ENCODE peak calls at places on chromosomes 3 and 15, in five cellular contexts. One of them, this sample, is unnamed. For H3K36me3, the result is how much of the 10 kb centered on the place peaks cover.

GRCh38 chr15:52183562-52184173 is 7.5 kb downstream of the GNB5 start:
- DNase-seq in HCT116: no peak
- DNase-seq in stomach: peak
- DNase-seq in GM23248: peak
- DNase-seq in colonic mucosa: no peak
- DNase-seq in this sample: peak

GRCh38 chr3:189808246-189809007 is 177.2 kb downstream of the TP63 start:
- DNase-seq in colonic mucosa: no peak
- DNase-seq in stomach: no peak
- DNase-seq in GM23248: no peak
- DNase-seq in HCT116: no peak
- DNase-seq in this sample: no peak

GRCh38 chr3:115638991-115639390 is 15.7 kb downstream of the GAP43 start:
- DNase-seq in colonic mucosa: no peak
- DNase-seq in GM23248: no peak
- DNase-seq in stomach: no peak
- DNase-seq in HCT116: no peak
- DNase-seq in this sample: no peak

GRCh38 chr3:37056826-37057225 is 63.5 kb downstream of the MLH1 start:
- DNase-seq in stomach: no peak
- DNase-seq in colonic mucosa: no peak
- DNase-seq in GM23248: no peak
- DNase-seq in HCT116: no peak
- DNase-seq in this sample: no peak

GRCh38 chr3:83913381-83913780 is 1045.4 kb upstream of the CADM2 start:
- DNase-seq in stomach: no peak
- DNase-seq in colonic mucosa: no peak
- DNase-seq in HCT116: no peak
- DNase-seq in GM23248: no peak
- DNase-seq in this sample: no peak

GRCh38 chr3:12553921-12554391 is 2.9 kb upstream of the MKRN2 start:
- DNase-seq in stomach: no peak
- DNase-seq in HCT116: no peak
- DNase-seq in GM23248: peak
- DNase-seq in colonic mucosa: peak
- DNase-seq in this sample: no peak

GRCh38 chr3:52345521-52346110 is 29.5 kb downstream of the DNAH1 start:
- DNase-seq in HCT116: no peak
- DNase-seq in stomach: no peak
- DNase-seq in colonic mucosa: no peak
- DNase-seq in GM23248: peak
- DNase-seq in this sample: no peak

GRCh38 chr3:64150527-64151238 is 74.6 kb downstream of the PRICKLE2 start:
- DNase-seq in stomach: peak
- DNase-seq in HCT116: no peak
- DNase-seq in colonic mucosa: peak
- DNase-seq in GM23248: peak
- DNase-seq in this sample: no peak

GRCh38 chr3:18189651-18190050 is 235.5 kb downstream of the SATB1 start:
- DNase-seq in colonic mucosa: no peak
- DNase-seq in stomach: no peak
- DNase-seq in HCT116: no peak
- DNase-seq in GM23248: peak
- DNase-seq in this sample: no peak

GRCh38 chr3:31573460-31573779 is 40.7 kb downstream of the STT3B start:
- DNase-seq in GM23248: no peak
- DNase-seq in HCT116: no peak
- DNase-seq in colonic mucosa: no peak
- DNase-seq in stomach: no peak
- DNase-seq in this sample: no peak

GRCh38 chr15:27061739-27062138 is 90.8 kb downstream of the GABRG3 start:
- DNase-seq in stomach: no peak
- DNase-seq in colonic mucosa: no peak
- DNase-seq in GM23248: peak
- DNase-seq in HCT116: no peak
- DNase-seq in this sample: no peak

GRCh38 chr15:66505430-66505811 is 295 bp downstream of the ZWILCH start:
- DNase-seq in colonic mucosa: no peak
- DNase-seq in GM23248: peak
- DNase-seq in stomach: no peak
- DNase-seq in HCT116: no peak
- DNase-seq in this sample: no peak

GRCh38 chr3:5195605-5196004 is 8.1 kb downstream of the EDEM1 start:
- DNase-seq in GM23248: peak
- DNase-seq in colonic mucosa: no peak
- DNase-seq in HCT116: no peak
- DNase-seq in stomach: no peak
- DNase-seq in this sample: no peak

GRCh38 chr3:37221407-37221806 is 47.0 kb upstream of the LRRFIP2 start:
- DNase-seq in GM23248: peak
- DNase-seq in colonic mucosa: no peak
- DNase-seq in stomach: no peak
- DNase-seq in HCT116: peak
- DNase-seq in this sample: no peak

GRCh38 chr15:69730281-69731235 is 277.9 kb downstream of the RPLP1 start:
- DNase-seq in stomach: no peak
- DNase-seq in GM23248: no peak
- DNase-seq in colonic mucosa: no peak
- DNase-seq in HCT116: no peak
- DNase-seq in this sample: no peak

GRCh38 chr3:66577804-66578203 is 77.0 kb upstream of the LRIG1 start:
- DNase-seq in HCT116: no peak
- DNase-seq in colonic mucosa: no peak
- DNase-seq in GM23248: no peak
- DNase-seq in stomach: no peak
- DNase-seq in this sample: no peak

GRCh38 chr3:177977381-177978158 is 558.7 kb upstream of the KCNMB2 start:
- DNase-seq in GM23248: peak
- DNase-seq in stomach: no peak
- DNase-seq in colonic mucosa: no peak
- DNase-seq in HCT116: peak
- DNase-seq in this sample: no peak

GRCh38 chr3:57918123-57918837 is 89.9 kb upstream of the FLNB start:
- DNase-seq in GM23248: peak
- DNase-seq in colonic mucosa: no peak
- DNase-seq in HCT116: no peak
- DNase-seq in stomach: no peak
- DNase-seq in this sample: no peak

GRCh38 chr15:25798207-25798931 is 64.8 kb downstream of the ATP10A start:
- DNase-seq in GM23248: peak
- DNase-seq in colonic mucosa: no peak
- DNase-seq in HCT116: no peak
- DNase-seq in stomach: no peak
- DNase-seq in this sample: peak

GRCh38 chr15:36177590-36178281 is 401.7 kb upstream of the CDIN1 start:
- DNase-seq in colonic mucosa: no peak
- DNase-seq in stomach: no peak
- DNase-seq in GM23248: peak
- DNase-seq in HCT116: no peak
- DNase-seq in this sample: no peak

GRCh38 chr15:50764331-50765201 is 940 bp downstream of the SPPL2A start:
- DNase-seq in GM23248: peak
- DNase-seq in stomach: no peak
- DNase-seq in colonic mucosa: no peak
- DNase-seq in HCT116: no peak
- DNase-seq in this sample: no peak

GRCh38 chr15:38996111-38996541 is 431.5 kb upstream of the RASGRP1 start:
- DNase-seq in stomach: no peak
- DNase-seq in HCT116: no peak
- DNase-seq in GM23248: peak
- DNase-seq in colonic mucosa: no peak
- DNase-seq in this sample: no peak

GRCh38 chr3:24428470-24428869 is 66.2 kb downstream of the THRB start:
- DNase-seq in colonic mucosa: no peak
- DNase-seq in HCT116: no peak
- DNase-seq in GM23248: no peak
- DNase-seq in stomach: no peak
- DNase-seq in this sample: no peak

GRCh38 chr15:69996842-69997478 is 100.8 kb downstream of the TLE3 start:
- DNase-seq in GM23248: no peak
- DNase-seq in colonic mucosa: peak
- DNase-seq in stomach: peak
- DNase-seq in HCT116: no peak
- DNase-seq in this sample: peak

DNA sequence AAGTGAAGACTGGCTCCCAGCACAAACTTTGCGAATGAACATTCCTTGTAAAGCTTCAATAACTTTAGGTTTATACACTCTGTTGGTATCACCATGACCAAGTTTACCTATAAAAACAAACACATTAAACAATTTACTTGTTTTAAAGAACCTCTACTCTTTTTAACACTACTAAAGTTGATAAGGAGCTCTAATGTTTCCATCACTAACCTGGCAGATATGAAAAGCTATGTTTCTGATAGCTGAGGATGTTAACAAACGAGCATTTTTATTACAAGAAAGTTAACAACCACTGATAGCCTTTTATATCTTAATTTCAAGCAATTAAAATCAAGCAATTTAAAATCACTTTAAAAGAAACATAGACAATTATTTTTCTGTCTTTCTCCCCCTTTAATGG is 80.8 kb downstream of the HERC1 start:
- DNase-seq in GM23248: no peak
- DNase-seq in stomach: no peak
- DNase-seq in colonic mucosa: no peak
- DNase-seq in HCT116: no peak
- DNase-seq in this sample: no peak
- H3K36me3 ChIP-seq in GM23248: under half
- H3K36me3 ChIP-seq in stomach: half or more
- H3K36me3 ChIP-seq in colonic mucosa: under half
- H3K36me3 ChIP-seq in HCT116: under half
- H3K36me3 ChIP-seq in this sample: under half

GRCh38 chr3:8540456-8540855 is 38.8 kb downstream of the LMCD1 start:
- DNase-seq in colonic mucosa: no peak
- DNase-seq in HCT116: no peak
- DNase-seq in stomach: no peak
- DNase-seq in GM23248: no peak
- DNase-seq in this sample: no peak
- H3K36me3 ChIP-seq in colonic mucosa: under half
- H3K36me3 ChIP-seq in HCT116: under half
- H3K36me3 ChIP-seq in stomach: under half
- H3K36me3 ChIP-seq in GM23248: half or more
- H3K36me3 ChIP-seq in this sample: under half

GRCh38 chr15:44492672-44493071 is 44.3 kb upstream of the EIF3J start:
- DNase-seq in GM23248: no peak
- DNase-seq in stomach: no peak
- DNase-seq in colonic mucosa: no peak
- DNase-seq in HCT116: no peak
- DNase-seq in this sample: no peak

GRCh38 chr15:44492040-44492439 is 44.9 kb upstream of the EIF3J start:
- DNase-seq in HCT116: no peak
- DNase-seq in stomach: no peak
- DNase-seq in GM23248: no peak
- DNase-seq in colonic mucosa: no peak
- DNase-seq in this sample: no peak

GRCh38 chr15:44500555-44500954 is 36.4 kb upstream of the EIF3J start:
- DNase-seq in stomach: no peak
- DNase-seq in colonic mucosa: no peak
- DNase-seq in GM23248: no peak
- DNase-seq in HCT116: no peak
- DNase-seq in this sample: no peak

GRCh38 chr15:44490628-44491027 is 46.3 kb upstream of the EIF3J start:
- DNase-seq in GM23248: peak
- DNase-seq in HCT116: no peak
- DNase-seq in colonic mucosa: no peak
- DNase-seq in stomach: no peak
- DNase-seq in this sample: no peak

DNA sequence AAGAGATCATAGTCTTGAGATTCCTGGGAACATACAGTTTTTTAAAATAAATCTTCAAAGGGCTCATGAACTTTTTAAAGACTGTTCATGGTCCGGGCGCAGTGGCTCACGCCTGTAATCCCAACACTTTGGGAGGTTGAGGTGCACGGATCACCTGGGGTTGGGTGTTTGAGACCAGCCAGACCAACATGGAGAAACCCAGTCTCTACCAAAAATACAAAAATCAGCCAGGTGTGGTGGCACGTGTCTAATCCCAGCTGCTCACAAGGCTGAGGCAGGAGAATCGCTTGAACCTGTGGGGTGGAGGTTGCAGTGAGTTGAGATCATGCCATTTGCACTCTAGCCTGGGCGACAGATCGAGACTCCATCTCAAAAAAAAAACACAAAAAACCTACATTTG is 41.4 kb upstream of the EIF3J start:
- DNase-seq in stomach: no peak
- DNase-seq in GM23248: no peak
- DNase-seq in HCT116: no peak
- DNase-seq in colonic mucosa: no peak
- DNase-seq in this sample: no peak
- H3K36me3 ChIP-seq in stomach: half or more
- H3K36me3 ChIP-seq in GM23248: under half
- H3K36me3 ChIP-seq in HCT116: under half
- H3K36me3 ChIP-seq in colonic mucosa: under half
- H3K36me3 ChIP-seq in this sample: half or more

GRCh38 chr3:128820252-128820839 is 59.1 kb upstream of the ACAD9 start:
- DNase-seq in colonic mucosa: no peak
- DNase-seq in stomach: no peak
- DNase-seq in HCT116: no peak
- DNase-seq in GM23248: no peak
- DNase-seq in this sample: no peak

GRCh38 chr3:128818186-128818787 is 61.1 kb upstream of the ACAD9 start:
- DNase-seq in colonic mucosa: no peak
- DNase-seq in stomach: no peak
- DNase-seq in GM23248: no peak
- DNase-seq in HCT116: no peak
- DNase-seq in this sample: no peak

GRCh38 chr3:128813003-128813564 is 66.3 kb upstream of the ACAD9 start:
- DNase-seq in colonic mucosa: no peak
- DNase-seq in HCT116: no peak
- DNase-seq in GM23248: no peak
- DNase-seq in stomach: no peak
- DNase-seq in this sample: no peak

GRCh38 chr3:128815318-128816064 is 63.9 kb upstream of the ACAD9 start:
- DNase-seq in GM23248: no peak
- DNase-seq in HCT116: no peak
- DNase-seq in colonic mucosa: no peak
- DNase-seq in stomach: no peak
- DNase-seq in this sample: no peak

DNA sequence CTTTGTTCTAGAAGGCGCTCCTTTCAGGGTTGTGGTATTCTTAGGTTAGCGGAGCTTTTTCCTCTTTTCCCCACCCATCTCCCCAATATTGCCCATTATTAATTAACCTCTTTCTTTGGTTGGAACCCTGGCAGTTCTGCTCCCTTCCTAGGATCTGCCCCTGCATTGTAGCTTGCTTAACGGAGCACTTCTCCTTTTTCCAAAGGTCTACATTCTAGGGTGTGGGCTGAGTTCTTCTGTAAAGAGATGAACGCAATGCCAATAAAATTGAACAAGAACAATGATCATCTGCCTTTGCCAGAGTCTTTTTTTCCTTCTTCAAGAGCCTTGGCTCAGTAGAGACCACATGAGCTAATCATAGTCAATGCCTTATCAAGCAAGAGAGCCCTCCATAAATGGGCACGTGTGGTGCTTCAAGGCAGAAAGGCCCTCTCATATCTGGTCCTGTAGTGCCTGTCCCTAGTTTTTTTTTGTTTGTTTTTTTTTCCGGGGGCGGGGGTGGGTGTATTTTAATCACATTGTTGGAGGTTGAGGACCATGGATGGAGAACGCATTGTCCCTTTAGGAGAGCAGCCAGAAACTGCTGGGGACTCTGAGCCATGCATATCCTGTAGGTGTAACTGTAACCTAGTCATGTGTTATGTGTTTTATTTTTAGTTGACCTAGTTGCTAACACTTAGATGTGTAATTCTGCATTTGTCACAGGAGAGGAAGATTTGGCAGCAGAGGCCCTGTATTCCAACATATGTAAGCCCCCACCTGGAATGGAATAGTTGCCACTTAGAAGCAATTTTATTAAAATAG is 64.7 kb upstream of the ACAD9 start:
- DNase-seq in colonic mucosa: no peak
- DNase-seq in HCT116: no peak
- DNase-seq in GM23248: no peak
- DNase-seq in stomach: no peak
- DNase-seq in this sample: no peak
- H3K36me3 ChIP-seq in colonic mucosa: under half
- H3K36me3 ChIP-seq in HCT116: under half
- H3K36me3 ChIP-seq in GM23248: under half
- H3K36me3 ChIP-seq in stomach: half or more
- H3K36me3 ChIP-seq in this sample: under half